ENCODE peak calls at places on chromosomes 7 and 10, in four cellular contexts. A is ascending aorta, G is OCI-LY7, F is cardiac muscle cell. C is an unnamed sample.

GRCh38 chr7:148147438-148147837 is 443.1 kb upstream of the C7orf33 start:
- DNase-seq in F (no peak), G (no peak), A (no peak), C (no peak)

GRCh38 chr10:6140965-6141295 is 52.1 kb downstream of the RBM17 start:
- DNase-seq in G (no peak), A (no peak), F (no peak), C (no peak)

GRCh38 chr7:82164813-82165212 is 278.8 kb downstream of the CACNA2D1 start:
- DNase-seq in A (no peak), G (no peak), F (peak), C (peak)

GRCh38 chr10:75868601-75869000 is 437.2 kb downstream of the LRMDA start:
- DNase-seq in G (no peak), A (no peak), F (no peak), C (no peak)

GRCh38 chr10:17062493-17063487 is 66.8 kb downstream of the CUBN start:
- DNase-seq in G (no peak), A (peak), F (peak), C (peak)

GRCh38 chr10:76133597-76134255 is 702.3 kb downstream of the LRMDA start:
- DNase-seq in F (no peak), G (no peak), A (no peak), C (no peak)

GRCh38 chr10:123808286-123808685 is 83.3 kb downstream of the CPXM2 start:
- DNase-seq in A (no peak), G (no peak), F (no peak), C (no peak)

GRCh38 chr10:103668351-103669242 is 175.1 kb downstream of the NEURL1 start:
- DNase-seq in A (no peak), G (no peak), F (peak), C (no peak)

GRCh38 chr7:132739271-132739955 is 163.1 kb upstream of the PLXNA4 start:
- DNase-seq in G (no peak), A (no peak), F (peak), C (peak)

GRCh38 chr7:80136276-80137045 is 1.8 kb downstream of the GNAI1 start:
- DNase-seq in F (peak), A (no peak), G (no peak), C (peak)

GRCh38 chr7:79528421-79528820 is 75.0 kb upstream of the MAGI2 start:
- DNase-seq in F (no peak), G (no peak), A (no peak), C (peak)

GRCh38 chr7:26987338-26987737 is 108.5 kb downstream of the HOXA1 start:
- DNase-seq in F (no peak), G (no peak), A (no peak), C (no peak)

GRCh38 chr10:116833986-116834760 is 15.1 kb upstream of the ENO4 start:
- DNase-seq in F (no peak), A (no peak), G (no peak), C (no peak)

GRCh38 chr10:117677239-117677638 is 134.7 kb downstream of the EMX2 start:
- DNase-seq in G (no peak), A (no peak), F (no peak), C (peak)

GRCh38 chr7:37234928-37235327 is 213.7 kb downstream of the ELMO1 start:
- DNase-seq in G (peak), A (no peak), F (peak), C (peak)

GRCh38 chr7:2985866-2986265 is 57.8 kb downstream of the CARD11 start:
- DNase-seq in G (no peak), F (no peak), A (no peak), C (no peak)

GRCh38 chr10:101710064-101710695 is 15.2 kb upstream of the FBXW4 start:
- DNase-seq in G (no peak), F (peak), A (no peak), C (no peak)

GRCh38 chr10:62528441-62528840 is 154.3 kb downstream of the ZNF365 start:
- DNase-seq in A (no peak), G (peak), F (no peak), C (peak)

GRCh38 chr10:7942859-7943258 is 111.6 kb upstream of the GATA3 start:
- DNase-seq in F (no peak), A (no peak), G (no peak), C (no peak)

GRCh38 chr10:110556993-110557601 is 10.4 kb upstream of the SMC3 start:
- DNase-seq in F (peak), G (peak), A (no peak), C (no peak)

GRCh38 chr7:27172823-27173411 is 1.2 kb downstream of the HOXA10 start:
- DNase-seq in G (no peak), A (no peak), F (no peak), C (no peak)

GRCh38 chr10:8431511-8431910 is 377.0 kb downstream of the GATA3 start:
- DNase-seq in G (no peak), F (no peak), A (no peak), C (no peak)

GRCh38 chr7:25069900-25070443 is 55.1 kb downstream of the CYCS start:
- DNase-seq in F (peak), A (no peak), G (peak), C (peak)

GRCh38 chr7:136163333-136163732 is 186.2 kb upstream of the MTPN start:
- DNase-seq in F (no peak), G (no peak), A (no peak), C (no peak)

GRCh38 chr7:22001345-22002004 is 55.8 kb upstream of the CDCA7L start:
- DNase-seq in A (no peak), F (peak), G (peak), C (peak)

GRCh38 chr7:95298091-95298490 is 26.2 kb downstream of the PON1 start:
- DNase-seq in G (no peak), F (no peak), A (no peak), C (no peak)

GRCh38 chr7:92621641-92622429 is 31.6 kb upstream of the FAM133B start:
- DNase-seq in A (no peak), G (peak), F (no peak), C (peak)

GRCh38 chr7:75646551-75647102 is 92.1 kb downstream of the HIP1 start:
- DNase-seq in F (no peak), A (no peak), G (no peak), C (no peak)

GRCh38 chr7:23530355-23530754 is 1.4 kb downstream of the TRA2A start:
- DNase-seq in G (peak), F (peak), A (no peak), C (peak)

GRCh38 chr7:106050002-106050742 is 61.9 kb downstream of the SYPL1 start:
- DNase-seq in F (peak), G (no peak), A (no peak), C (peak)

GRCh38 chr10:45209888-45210287 is 105.5 kb downstream of the OR13A1 start:
- DNase-seq in G (no peak), F (no peak), A (no peak), C (no peak)

GRCh38 chr10:30980951-30981616 is 50.6 kb downstream of the ZNF438 start:
- DNase-seq in A (peak), F (peak), G (no peak), C (peak)

GRCh38 chr7:50781371-50781770 is 1.3 kb downstream of the GRB10 start:
- DNase-seq in F (no peak), G (no peak), A (no peak), C (no peak)

GRCh38 chr7:50782376-50783208 is at the start of gene GRB10:
- DNase-seq in A (no peak), F (peak), G (no peak), C (no peak)

GRCh38 chr7:50783801-50784507 is 1.3 kb upstream of the GRB10 start:
- DNase-seq in F (no peak), G (no peak), A (no peak), C (no peak)

GRCh38 chr7:50781894-50782293 is 802 bp downstream of the GRB10 start:
- DNase-seq in A (no peak), F (no peak), G (no peak), C (no peak)

GRCh38 chr7:50783304-50783703 is 608 bp upstream of the GRB10 start:
- DNase-seq in G (no peak), A (no peak), F (no peak), C (no peak)
- H3K4me3 ChIP-seq in G (no peak), A (peak), F (no peak), C (no peak)

DNA sequence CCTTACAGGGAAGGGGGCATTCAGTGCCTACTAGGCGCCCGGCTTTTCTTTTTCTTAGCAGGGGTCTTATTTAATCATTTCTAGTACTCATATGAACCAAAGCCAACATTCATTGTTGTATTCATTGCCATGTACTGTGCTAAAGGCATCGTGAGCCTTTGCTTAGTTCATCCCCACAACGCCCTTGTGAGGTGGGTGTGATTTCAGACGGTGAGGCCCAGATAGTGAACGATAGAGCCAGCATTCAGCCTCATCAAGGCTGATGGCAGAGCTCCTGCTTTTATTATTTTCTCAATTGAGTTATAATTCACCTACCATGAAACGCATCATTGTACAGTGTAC is 50.0 kb downstream of the HK1 start:
- DNase-seq in A (no peak), G (no peak), F (no peak), C (no peak)
- H3K27ac ChIP-seq in A (peak), G (no peak), F (peak), C (peak)

GRCh38 chr7:1530946-1531262 is 402 bp downstream of the MAFK start:
- DNase-seq in A (no peak), G (no peak), F (no peak), C (no peak)
- H3K4me3 ChIP-seq in A (peak), G (peak), F (peak), C (peak)

DNA sequence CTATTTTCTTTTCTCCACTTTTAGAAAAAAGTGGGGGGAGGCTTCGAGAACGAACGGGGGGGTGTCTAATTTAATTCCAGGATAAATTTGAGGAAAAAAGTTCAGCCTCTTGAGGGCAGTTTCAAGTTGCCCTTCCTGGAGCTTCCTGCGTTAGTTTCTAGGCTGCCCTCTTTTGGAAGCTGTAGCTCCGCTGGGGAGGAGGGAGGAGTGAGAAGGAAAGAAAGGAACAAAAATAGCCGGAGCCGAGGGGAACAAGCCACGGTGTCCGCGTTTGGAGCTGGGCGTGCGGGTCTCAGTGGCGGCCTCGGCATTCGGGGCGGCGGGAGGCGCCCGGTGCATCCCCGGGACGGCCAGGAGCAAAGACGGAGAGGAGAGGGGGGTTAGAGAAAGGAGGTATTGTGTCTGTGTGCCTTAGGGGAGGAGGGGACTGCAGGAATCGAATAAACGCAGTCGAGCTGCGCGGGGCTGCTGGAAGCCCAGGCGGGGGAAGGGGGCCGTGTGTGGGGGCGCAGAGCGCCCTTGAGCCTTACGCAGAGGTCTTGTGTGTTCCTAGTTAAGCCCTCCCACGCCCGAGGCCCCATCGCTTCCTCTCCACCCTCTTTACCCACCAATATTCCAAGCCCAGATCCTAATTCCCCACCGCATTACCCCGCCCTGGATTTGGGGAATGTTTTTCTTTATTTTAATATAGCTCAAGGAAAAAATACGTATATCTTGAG is 2.0 kb upstream of the TNRC18 start:
- DNase-seq in A (no peak), F (peak), G (no peak), C (peak)
- H3K27ac ChIP-seq in A (peak), F (peak), G (no peak), C (peak)

DNA sequence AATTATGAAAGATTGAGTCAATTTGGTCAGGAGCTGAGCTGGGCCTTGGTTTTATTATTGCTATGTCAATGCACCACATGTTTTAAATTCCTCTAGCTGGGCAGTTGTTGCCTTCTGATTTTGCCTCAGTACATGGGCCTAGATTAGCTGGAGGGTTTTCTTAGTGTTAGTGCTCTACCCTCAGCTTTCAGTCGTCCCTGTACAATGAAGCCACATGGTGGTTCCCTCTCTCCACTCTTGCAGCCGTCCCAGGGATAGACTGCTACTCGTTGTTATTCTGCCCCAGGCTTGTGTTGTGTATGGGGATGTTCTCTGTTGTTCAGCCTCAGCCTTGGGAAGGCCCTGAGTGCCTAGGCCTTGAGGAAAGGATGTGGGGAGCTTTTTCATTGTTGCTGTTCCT is 37.0 kb downstream of the NHLRC2 start:
- DNase-seq in G (no peak), F (no peak), A (no peak), C (no peak)
- H3K4me3 ChIP-seq in G (no peak), F (no peak), A (no peak), C (no peak)

DNA sequence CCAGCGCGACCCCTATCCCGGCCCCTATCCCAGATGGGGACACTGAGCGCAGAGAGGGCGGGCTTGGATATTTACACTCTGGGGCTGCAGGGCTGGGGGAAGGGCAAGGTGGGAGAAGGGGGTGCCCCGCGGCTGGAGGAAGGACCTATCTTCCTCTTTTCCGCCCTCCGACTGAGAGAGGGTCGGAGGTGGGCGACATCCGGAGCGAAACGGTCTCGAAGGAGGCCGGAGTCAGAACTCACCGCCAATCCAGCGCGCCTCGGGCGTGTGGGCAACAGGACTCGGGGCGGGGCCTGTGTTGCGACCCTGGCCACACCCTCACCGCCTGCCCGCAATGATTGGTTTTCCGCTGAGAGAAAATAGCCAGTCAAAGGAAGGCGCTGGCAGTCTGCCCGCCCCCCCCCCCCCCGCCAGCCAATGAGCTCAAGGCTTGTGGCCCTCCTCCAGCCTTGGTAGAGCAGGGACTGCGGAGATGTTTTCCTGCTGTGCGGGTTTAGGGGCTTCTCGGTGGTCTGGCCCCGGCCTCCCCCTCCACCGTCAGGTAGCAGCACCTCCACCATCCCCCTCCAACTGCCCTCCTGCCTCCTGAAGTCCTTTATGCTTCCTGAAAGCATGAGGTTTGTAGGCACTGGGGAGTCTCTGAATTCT is at the start of gene METTL27:
- DNase-seq in G (peak), A (peak), F (peak), C (peak)
- H3K27ac ChIP-seq in G (peak), A (peak), F (peak), C (peak)

DNA sequence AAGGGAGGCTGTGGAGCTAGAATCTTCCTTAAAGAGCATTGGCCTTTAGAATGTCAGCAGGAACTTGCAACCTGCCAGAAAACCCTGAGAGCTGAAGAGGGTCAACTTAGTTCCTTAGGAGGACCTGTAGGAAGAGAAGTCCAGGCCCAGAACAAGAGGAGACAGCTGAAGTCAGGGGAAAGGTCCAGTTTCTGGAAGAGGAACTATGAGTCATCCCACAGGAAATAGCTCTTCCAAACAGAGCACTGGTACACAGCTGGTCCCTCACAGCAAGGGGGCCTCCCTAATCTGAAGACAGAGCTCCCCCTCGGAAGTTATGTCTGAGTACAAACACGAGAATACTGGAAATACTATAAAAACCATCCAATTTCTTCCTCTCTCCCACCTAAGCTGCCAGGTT is 98.9 kb downstream of the HERPUD2 start:
- DNase-seq in F (peak), A (no peak), G (no peak), C (no peak)
- H3K4me3 ChIP-seq in F (no peak), A (no peak), G (no peak), C (no peak)

C was measured in mammary epithelial cell.